ENCODE peak calls at places on chromosomes 4 and X, in four cellular contexts. U is cerebellum, E is heart left ventricle, W is dorsolateral prefrontal cortex. Z is an unnamed sample.

GRCh38 chr4:143399113-143399949 is 62.7 kb downstream of the GAB1 start:
- DNase-seq in U (no peak), E (no peak), W (no peak), Z (no peak)

GRCh38 chrX:15915959-15916703 is 61.5 kb upstream of the AP1S2 start:
- DNase-seq in U (no peak), E (peak; percentile 19), W (no peak), Z (no peak)

GRCh38 chrX:39016551-39016950 is 215.3 kb downstream of the MID1IP1 start:
- DNase-seq in U (no peak), E (no peak), W (no peak), Z (no peak)

GRCh38 chr4:87419578-87420249 is 2.7 kb upstream of the NUDT9 start:
- DNase-seq in U (no peak), E (no peak), W (no peak), Z (no peak)

GRCh38 chr4:3207531-3208037 is 41.4 kb upstream of the MSANTD1 start:
- DNase-seq in U (no peak), E (no peak), W (no peak), Z (no peak)

GRCh38 chrX:53538781-53539180 is 104.6 kb upstream of the HSD17B10 start:
- DNase-seq in U (no peak), E (no peak), W (no peak), Z (no peak)

GRCh38 chr4:8079031-8079885 is 79.4 kb downstream of the ABLIM2 start:
- DNase-seq in U (no peak), E (no peak), W (peak; percentile 53), Z (no peak)

GRCh38 chr4:176534566-176534965 is 214.8 kb downstream of the SPCS3 start:
- DNase-seq in U (no peak), E (no peak), W (no peak), Z (no peak)

GRCh38 chrX:115344885-115345653 is 55.6 kb downstream of the LUZP4 start:
- DNase-seq in U (peak; percentile 6), E (peak; percentile 80), W (peak; percentile 81), Z (peak; percentile 68)

GRCh38 chrX:110791206-110791605 is 4.4 kb downstream of the CHRDL1 start:
- DNase-seq in U (no peak), E (no peak), W (no peak), Z (no peak)

GRCh38 chr4:6380746-6381411 is 91.5 kb downstream of the PPP2R2C start:
- DNase-seq in U (no peak), E (no peak), W (no peak), Z (no peak)

GRCh38 chr4:3461515-3462291 is 1.4 kb upstream of the DOK7 start:
- DNase-seq in U (peak; percentile 92), E (peak; percentile 81), W (peak; percentile 45), Z (peak; percentile 79)

GRCh38 chrX:143500751-143501150 is 16.5 kb downstream of the SPANXN3 start:
- DNase-seq in U (no peak), E (no peak), W (no peak), Z (no peak)

GRCh38 chrX:147738260-147738659 is 173.5 kb upstream of the FMR1 start:
- DNase-seq in U (no peak), E (no peak), W (no peak), Z (no peak)

GRCh38 chr4:107863850-107864371 is 39.2 kb downstream of the SGMS2 start:
- DNase-seq in U (no peak), E (peak; percentile 65), W (no peak), Z (no peak)

GRCh38 chr4:140497428-140497775 is 691 bp downstream of the MGAT4D start:
- DNase-seq in U (no peak), E (no peak), W (no peak), Z (no peak)

Z was measured in substantia nigra.